ENCODE peak calls at places on chromosomes 6 and 20, in seven cellular contexts. I, M, Q, K, R, T and C are unnamed samples. For H3K4me1, the result is how much of the 10 kb centered on the place peaks cover.

GRCh38 chr6:144151010-144151727 is 852 bp downstream of the STX11 start:
- DNase-seq in Q (no peak), M (no peak), I (no peak), K (no peak), T (peak), R (peak), C (no peak)

GRCh38 chr6:28269492-28269891 is 2.5 kb downstream of the ZSCAN26 start:
- DNase-seq in K (no peak), M (peak), I (no peak), Q (peak), R (no peak), T (no peak), C (no peak)

GRCh38 chr6:19736066-19736465 is 101.1 kb upstream of the ID4 start:
- DNase-seq in I (no peak), K (no peak), Q (no peak), T (no peak), R (no peak), M (no peak), C (no peak)

GRCh38 chr6:91678679-91679078 is 1091.8 kb upstream of the MAP3K7 start:
- DNase-seq in T (no peak), Q (no peak), M (no peak), R (no peak), I (no peak), K (no peak), C (no peak)

GRCh38 chr20:17661121-17661744 is 20.8 kb downstream of the RRBP1 start:
- DNase-seq in I (no peak), K (no peak), M (no peak), R (no peak), Q (no peak), T (no peak), C (no peak)

GRCh38 chr6:90217621-90218496 is 78.8 kb downstream of the BACH2 start:
- DNase-seq in Q (peak), M (no peak), K (peak), I (no peak), R (no peak), T (no peak), C (no peak)

GRCh38 chr6:3031857-3032256 is 32.2 kb downstream of the NQO2 start:
- DNase-seq in K (no peak), M (no peak), Q (no peak), T (no peak), I (no peak), R (no peak), C (no peak)

GRCh38 chr20:10648651-10649050 is 25.1 kb downstream of the JAG1 start:
- DNase-seq in R (no peak), K (no peak), T (peak), M (no peak), I (no peak), Q (no peak), C (no peak)

GRCh38 chr6:16969699-16970695 is 131.9 kb upstream of the STMND1 start:
- DNase-seq in M (no peak), Q (no peak), I (no peak), R (no peak), T (no peak), K (no peak), C (no peak)

GRCh38 chr6:147009358-147009757 is 194.9 kb upstream of the STXBP5 start:
- DNase-seq in Q (no peak), M (no peak), I (no peak), T (no peak), R (no peak), K (no peak), C (no peak)

GRCh38 chr20:23689399-23689690 is 507 bp upstream of the CST4 start:
- DNase-seq in I (no peak), R (no peak), T (no peak), Q (no peak), M (no peak), K (no peak), C (no peak)

GRCh38 chr20:64082126-64082638 is 2.0 kb downstream of the LKAAEAR1 start:
- DNase-seq in R (no peak), I (no peak), K (no peak), M (no peak), Q (no peak), T (no peak), C (no peak)

GRCh38 chr6:167450631-167451030 is 125.7 kb downstream of the TTLL2 start:
- DNase-seq in T (no peak), M (no peak), Q (no peak), I (no peak), R (no peak), K (no peak), C (no peak)

GRCh38 chr6:40831381-40831780 is 207.6 kb downstream of the UNC5CL start:
- DNase-seq in M (no peak), K (no peak), I (no peak), R (no peak), Q (no peak), T (no peak), C (no peak)

GRCh38 chr6:107114872-107115694 is at the start of gene BEND3:
- DNase-seq in Q (no peak), M (peak), I (peak), R (peak), K (no peak), T (no peak), C (no peak)

GRCh38 chr20:21453676-21454075 is 56.4 kb upstream of the NKX2-4 start:
- DNase-seq in M (no peak), T (no peak), R (no peak), I (no peak), Q (no peak), K (no peak), C (no peak)

GRCh38 chr20:41334452-41335421 is 5.9 kb upstream of the LPIN3 start:
- DNase-seq in M (no peak), K (no peak), I (peak), T (no peak), R (no peak), Q (no peak), C (no peak)

GRCh38 chr6:74167951-74168350 is 471.9 kb downstream of the CD109 start:
- DNase-seq in Q (no peak), R (no peak), K (no peak), I (no peak), M (no peak), T (no peak), C (no peak)

GRCh38 chr6:86937219-86938079 is at the start of gene HTR1E:
- DNase-seq in T (no peak), I (peak), K (no peak), R (peak), Q (peak), M (peak), C (no peak)

GRCh38 chr6:70415660-70416059 is 2.4 kb downstream of the FAM135A start:
- DNase-seq in T (no peak), I (no peak), Q (no peak), M (no peak), K (no peak), R (no peak), C (no peak)

GRCh38 chr6:74731921-74732320 is 473.9 kb downstream of the COL12A1 start:
- DNase-seq in M (no peak), K (no peak), I (no peak), Q (no peak), T (no peak), R (no peak), C (no peak)

GRCh38 chr6:87151786-87152527 is 3.4 kb upstream of the ZNF292 start:
- DNase-seq in Q (no peak), K (no peak), R (peak), T (no peak), I (peak), M (no peak), C (no peak)

GRCh38 chr6:27209167-27209566 is 38.3 kb upstream of the PRSS16 start:
- DNase-seq in K (no peak), T (no peak), Q (no peak), I (no peak), M (no peak), R (no peak), C (no peak)

GRCh38 chr6:150684715-150685459 is 85.2 kb downstream of the PLEKHG1 start:
- DNase-seq in K (no peak), R (no peak), M (no peak), I (no peak), Q (no peak), T (no peak), C (no peak)

GRCh38 chr20:31484001-31484400 is 8.9 kb downstream of the REM1 start:
- DNase-seq in Q (no peak), K (no peak), I (no peak), R (no peak), T (no peak), M (peak), C (no peak)

GRCh38 chr20:35192071-35192872 is 20.4 kb downstream of the PROCR start:
- DNase-seq in Q (no peak), T (no peak), K (no peak), M (no peak), I (no peak), R (no peak), C (no peak)

GRCh38 chr6:10968776-10969175 is 75.3 kb downstream of the ELOVL2 start:
- DNase-seq in K (no peak), Q (no peak), T (no peak), M (no peak), I (no peak), R (no peak), C (no peak)

GRCh38 chr6:118580585-118581419 is 32.7 kb downstream of the PLN start:
- DNase-seq in K (peak), R (peak), I (no peak), Q (peak), T (no peak), M (peak), C (no peak)

GRCh38 chr20:21522479-21523397 is 8.9 kb upstream of the NKX2-2 start:
- DNase-seq in K (no peak), T (no peak), M (no peak), I (no peak), Q (no peak), R (no peak), C (no peak)

GRCh38 chr20:62449951-62450815 is 22.8 kb upstream of the RBBP8NL start:
- DNase-seq in I (no peak), Q (peak), T (no peak), K (no peak), M (no peak), R (no peak), C (no peak)

GRCh38 chr20:43446361-43446879 is 11.3 kb upstream of the SRSF6 start:
- DNase-seq in M (no peak), R (no peak), Q (no peak), I (no peak), K (no peak), T (no peak), C (no peak)

GRCh38 chr6:158812611-158813010 is 6.6 kb downstream of the EZR start:
- DNase-seq in R (no peak), Q (no peak), T (no peak), K (no peak), I (no peak), M (no peak), C (no peak)

GRCh38 chr6:158808918-158809678 is 10.1 kb downstream of the EZR start:
- DNase-seq in K (no peak), M (no peak), I (no peak), Q (no peak), T (peak), R (no peak), C (no peak)

GRCh38 chr6:158813032-158813431 is 6.1 kb downstream of the EZR start:
- DNase-seq in M (no peak), K (no peak), R (no peak), Q (no peak), T (no peak), I (no peak), C (no peak)

GRCh38 chr6:158808442-158808833 is 10.7 kb downstream of the EZR start:
- DNase-seq in K (no peak), R (no peak), T (no peak), Q (no peak), M (no peak), I (no peak), C (no peak)

GRCh38 chr6:158810149-158811095 is 8.7 kb downstream of the EZR start:
- DNase-seq in M (no peak), T (no peak), K (no peak), R (no peak), I (no peak), Q (no peak), C (no peak)
- H3K4me1 ChIP-seq in M (under half), T (half or more), K (under half), R (half or more), I (under half), Q (half or more), C (under half)

GRCh38 chr20:36623444-36623843 is 17.9 kb downstream of the RAB5IF start:
- DNase-seq in M (no peak), I (no peak), Q (no peak), R (no peak), T (no peak), K (no peak), C (no peak)
- TF ChIP-seq POLR2A in M (no peak), I (no peak), Q (no peak), R (no peak), T (no peak), K (no peak), C (no peak)

DNA sequence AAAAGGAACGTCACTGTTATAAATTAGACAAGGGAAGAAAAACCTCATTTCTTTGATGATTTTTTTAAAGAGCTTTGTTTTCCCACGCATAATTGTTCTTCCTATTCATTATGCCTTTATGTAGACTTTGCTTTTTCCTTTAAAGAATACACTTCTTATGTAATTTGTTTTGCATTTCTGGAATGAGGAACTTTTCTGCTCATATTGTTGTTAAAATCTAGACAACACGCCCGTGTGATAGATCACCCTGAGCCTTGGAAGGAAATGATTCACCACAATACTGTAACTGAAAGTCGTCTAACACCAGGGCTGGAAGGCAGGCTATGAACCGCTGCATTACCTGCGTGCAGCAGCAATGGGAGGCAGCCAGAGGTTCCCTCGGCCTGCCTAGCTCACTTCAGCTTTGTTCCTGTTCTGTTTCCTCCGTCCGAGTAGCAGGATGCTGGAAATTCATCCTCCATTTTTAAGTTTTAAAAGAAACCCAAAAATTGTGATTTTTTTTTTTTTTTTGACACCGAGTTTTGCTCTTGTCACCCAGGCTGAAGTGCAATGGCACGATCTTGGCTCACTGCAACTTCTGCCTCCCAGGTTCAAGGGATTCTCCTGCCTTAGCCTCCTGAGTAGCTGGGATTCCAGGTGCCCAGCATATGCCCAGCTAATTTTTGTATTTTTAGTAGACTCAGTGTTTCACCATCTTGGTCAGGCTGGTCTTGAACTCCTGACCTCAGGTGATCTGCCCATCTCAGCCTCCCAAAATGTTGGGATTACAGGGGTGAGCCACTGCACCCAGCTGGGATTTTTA is 49.6 kb upstream of the ZNF217 start:
- DNase-seq in T (peak), I (no peak), M (peak), K (no peak), R (peak), Q (peak), C (no peak)
- TF ChIP-seq CTCF in T (peak), I (no peak), M (no peak), K (no peak), R (no peak), Q (no peak), C (no peak)

GRCh38 chr20:58676161-58676560 is 16.4 kb upstream of the NPEPL1 start:
- DNase-seq in I (no peak), Q (no peak), M (no peak), K (no peak), R (no peak), T (no peak), C (no peak)

GRCh38 chr20:58677205-58677604 is 15.4 kb upstream of the NPEPL1 start:
- DNase-seq in T (no peak), R (no peak), M (no peak), Q (no peak), I (no peak), K (no peak), C (no peak)

GRCh38 chr20:58675641-58676040 is 17.0 kb upstream of the NPEPL1 start:
- DNase-seq in R (no peak), Q (no peak), M (no peak), K (no peak), T (no peak), I (no peak), C (no peak)

GRCh38 chr20:58677808-58678207 is 14.8 kb upstream of the NPEPL1 start:
- DNase-seq in Q (no peak), R (no peak), T (no peak), I (no peak), K (no peak), M (no peak), C (no peak)

GRCh38 chr20:58678806-58679205 is 13.8 kb upstream of the NPEPL1 start:
- DNase-seq in R (no peak), Q (no peak), I (no peak), T (no peak), K (no peak), M (no peak), C (no peak)
- H3K4me1 ChIP-seq in R (under half), Q (under half), I (under half), T (under half), K (under half), M (under half), C (under half)

GRCh38 chr6:13467216-13467600 is 20.2 kb downstream of the GFOD1 start:
- DNase-seq in T (no peak), R (no peak), K (no peak), I (no peak), Q (no peak), M (no peak), C (no peak)
- TF ChIP-seq POLR2A in T (no peak), R (no peak), K (no peak), I (no peak), Q (no peak), M (no peak), C (no peak)

GRCh38 chr6:160139420-160139851 is 17.8 kb downstream of the SLC22A1 start:
- DNase-seq in Q (peak), M (no peak), R (no peak), I (no peak), K (no peak), T (no peak), C (no peak)

GRCh38 chr6:160141001-160141726 is 19.5 kb downstream of the SLC22A1 start:
- DNase-seq in K (no peak), Q (no peak), R (no peak), M (no peak), I (no peak), T (no peak), C (no peak)

GRCh38 chr6:160137989-160138835 is 16.6 kb downstream of the SLC22A1 start:
- DNase-seq in T (peak), Q (peak), K (no peak), M (peak), R (peak), I (no peak), C (no peak)

GRCh38 chr6:160137130-160137988 is 15.7 kb downstream of the SLC22A1 start:
- DNase-seq in K (no peak), I (peak), M (no peak), Q (no peak), T (no peak), R (no peak), C (no peak)

GRCh38 chr6:160138839-160139419 is 17.3 kb downstream of the SLC22A1 start:
- DNase-seq in R (no peak), I (no peak), T (no peak), K (no peak), Q (no peak), M (no peak), C (no peak)
- TF ChIP-seq CTCF in R (no peak), I (no peak), T (no peak), K (peak), Q (no peak), M (no peak), C (no peak)